ENCODE peak calls at places on chromosomes 12 and 14, in seven cellular contexts. One of them, this sample, is unnamed.

GRCh38 chr12:66036317-66036716 is 94.2 kb downstream of the LLPH start:
- DNase-seq in activated CD4-positive, alpha-beta T cell treated with anti-CD3 and anti-CD28 coated beads for 1 hour: no peak
- DNase-seq in Ammon's horn: no peak
- DNase-seq in tibial nerve: no peak
- DNase-seq in Right ventricle myocardium superior: peak
- DNase-seq in EL: peak
- DNase-seq in AG20443: peak
- DNase-seq in this sample: peak

GRCh38 chr12:12365931-12366431 is 9.1 kb downstream of the BORCS5 start:
- DNase-seq in activated CD4-positive, alpha-beta T cell treated with anti-CD3 and anti-CD28 coated beads for 1 hour: no peak
- DNase-seq in Ammon's horn: peak
- DNase-seq in tibial nerve: no peak
- DNase-seq in Right ventricle myocardium superior: no peak
- DNase-seq in EL: no peak
- DNase-seq in AG20443: no peak
- DNase-seq in this sample: no peak

GRCh38 chr14:101464310-101464983 is 96.8 kb upstream of the DIO3 start:
- DNase-seq in activated CD4-positive, alpha-beta T cell treated with anti-CD3 and anti-CD28 coated beads for 1 hour: no peak
- DNase-seq in Ammon's horn: no peak
- DNase-seq in tibial nerve: no peak
- DNase-seq in Right ventricle myocardium superior: no peak
- DNase-seq in EL: no peak
- DNase-seq in AG20443: no peak
- DNase-seq in this sample: no peak

GRCh38 chr12:84644936-84645335 is 267.7 kb downstream of the SLC6A15 start:
- DNase-seq in activated CD4-positive, alpha-beta T cell treated with anti-CD3 and anti-CD28 coated beads for 1 hour: no peak
- DNase-seq in Ammon's horn: no peak
- DNase-seq in tibial nerve: no peak
- DNase-seq in Right ventricle myocardium superior: no peak
- DNase-seq in EL: no peak
- DNase-seq in AG20443: no peak
- DNase-seq in this sample: no peak

GRCh38 chr12:11785722-11786121 is 136.2 kb downstream of the ETV6 start:
- DNase-seq in activated CD4-positive, alpha-beta T cell treated with anti-CD3 and anti-CD28 coated beads for 1 hour: no peak
- DNase-seq in Ammon's horn: no peak
- DNase-seq in tibial nerve: no peak
- DNase-seq in Right ventricle myocardium superior: no peak
- DNase-seq in EL: no peak
- DNase-seq in AG20443: peak
- DNase-seq in this sample: no peak

GRCh38 chr14:74670726-74671125 is 42.2 kb downstream of the AREL1 start:
- DNase-seq in activated CD4-positive, alpha-beta T cell treated with anti-CD3 and anti-CD28 coated beads for 1 hour: no peak
- DNase-seq in Ammon's horn: no peak
- DNase-seq in tibial nerve: no peak
- DNase-seq in Right ventricle myocardium superior: no peak
- DNase-seq in EL: peak
- DNase-seq in AG20443: peak
- DNase-seq in this sample: peak

GRCh38 chr14:72503696-72504368 is 390.1 kb downstream of the DPF3 start:
- DNase-seq in activated CD4-positive, alpha-beta T cell treated with anti-CD3 and anti-CD28 coated beads for 1 hour: no peak
- DNase-seq in Ammon's horn: no peak
- DNase-seq in tibial nerve: no peak
- DNase-seq in Right ventricle myocardium superior: no peak
- DNase-seq in EL: peak
- DNase-seq in AG20443: no peak
- DNase-seq in this sample: no peak

GRCh38 chr12:16946691-16947090 is 340.7 kb upstream of the LMO3 start:
- DNase-seq in activated CD4-positive, alpha-beta T cell treated with anti-CD3 and anti-CD28 coated beads for 1 hour: no peak
- DNase-seq in Ammon's horn: no peak
- DNase-seq in tibial nerve: no peak
- DNase-seq in Right ventricle myocardium superior: no peak
- DNase-seq in EL: no peak
- DNase-seq in AG20443: no peak
- DNase-seq in this sample: no peak

GRCh38 chr14:64812412-64812811 is 67.3 kb downstream of the SPTB start:
- DNase-seq in activated CD4-positive, alpha-beta T cell treated with anti-CD3 and anti-CD28 coated beads for 1 hour: peak
- DNase-seq in Ammon's horn: no peak
- DNase-seq in tibial nerve: no peak
- DNase-seq in Right ventricle myocardium superior: no peak
- DNase-seq in EL: no peak
- DNase-seq in AG20443: no peak
- DNase-seq in this sample: no peak

GRCh38 chr14:69687963-69688649 is 76.7 kb downstream of the SUSD6 start:
- DNase-seq in activated CD4-positive, alpha-beta T cell treated with anti-CD3 and anti-CD28 coated beads for 1 hour: no peak
- DNase-seq in Ammon's horn: peak
- DNase-seq in tibial nerve: no peak
- DNase-seq in Right ventricle myocardium superior: no peak
- DNase-seq in EL: no peak
- DNase-seq in AG20443: no peak
- DNase-seq in this sample: no peak

GRCh38 chr12:103272949-103273348 is 222.8 kb downstream of the C12orf42 start:
- DNase-seq in activated CD4-positive, alpha-beta T cell treated with anti-CD3 and anti-CD28 coated beads for 1 hour: no peak
- DNase-seq in Ammon's horn: no peak
- DNase-seq in tibial nerve: no peak
- DNase-seq in Right ventricle myocardium superior: no peak
- DNase-seq in EL: peak
- DNase-seq in AG20443: no peak
- DNase-seq in this sample: no peak

GRCh38 chr12:65532744-65533143 is 254.3 kb downstream of the MSRB3 start:
- DNase-seq in activated CD4-positive, alpha-beta T cell treated with anti-CD3 and anti-CD28 coated beads for 1 hour: no peak
- DNase-seq in Ammon's horn: no peak
- DNase-seq in tibial nerve: no peak
- DNase-seq in Right ventricle myocardium superior: no peak
- DNase-seq in EL: peak
- DNase-seq in AG20443: no peak
- DNase-seq in this sample: peak

GRCh38 chr14:104266643-104267575 is 128.5 kb downstream of the KIF26A start:
- DNase-seq in activated CD4-positive, alpha-beta T cell treated with anti-CD3 and anti-CD28 coated beads for 1 hour: peak
- DNase-seq in Ammon's horn: no peak
- DNase-seq in tibial nerve: no peak
- DNase-seq in Right ventricle myocardium superior: no peak
- DNase-seq in EL: no peak
- DNase-seq in AG20443: no peak
- DNase-seq in this sample: no peak

GRCh38 chr12:124296916-124297351 is 2.0 kb downstream of the RFLNA start:
- DNase-seq in activated CD4-positive, alpha-beta T cell treated with anti-CD3 and anti-CD28 coated beads for 1 hour: no peak
- DNase-seq in Ammon's horn: no peak
- DNase-seq in tibial nerve: no peak
- DNase-seq in Right ventricle myocardium superior: peak
- DNase-seq in EL: no peak
- DNase-seq in AG20443: no peak
- DNase-seq in this sample: no peak

GRCh38 chr14:68938515-68939423 is 40.3 kb downstream of the ACTN1 start:
- DNase-seq in activated CD4-positive, alpha-beta T cell treated with anti-CD3 and anti-CD28 coated beads for 1 hour: no peak
- DNase-seq in Ammon's horn: no peak
- DNase-seq in tibial nerve: no peak
- DNase-seq in Right ventricle myocardium superior: no peak
- DNase-seq in EL: no peak
- DNase-seq in AG20443: no peak
- DNase-seq in this sample: no peak

GRCh38 chr14:100329233-100330006 is 6.3 kb downstream of the SLC25A47 start:
- DNase-seq in activated CD4-positive, alpha-beta T cell treated with anti-CD3 and anti-CD28 coated beads for 1 hour: no peak
- DNase-seq in Ammon's horn: no peak
- DNase-seq in tibial nerve: no peak
- DNase-seq in Right ventricle myocardium superior: no peak
- DNase-seq in EL: no peak
- DNase-seq in AG20443: no peak
- DNase-seq in this sample: no peak

GRCh38 chr12:124036117-124037109 is 63.4 kb downstream of the ZNF664 start:
- DNase-seq in activated CD4-positive, alpha-beta T cell treated with anti-CD3 and anti-CD28 coated beads for 1 hour: peak
- DNase-seq in Ammon's horn: peak
- DNase-seq in tibial nerve: peak
- DNase-seq in Right ventricle myocardium superior: no peak
- DNase-seq in EL: peak
- DNase-seq in AG20443: peak
- DNase-seq in this sample: peak

GRCh38 chr14:89681086-89682018 is 264.3 kb upstream of the FOXN3 start:
- DNase-seq in activated CD4-positive, alpha-beta T cell treated with anti-CD3 and anti-CD28 coated beads for 1 hour: peak
- DNase-seq in Ammon's horn: peak
- DNase-seq in tibial nerve: no peak
- DNase-seq in Right ventricle myocardium superior: no peak
- DNase-seq in EL: no peak
- DNase-seq in AG20443: no peak
- DNase-seq in this sample: no peak

GRCh38 chr14:58639842-58640484 is 2.2 kb downstream of the DACT1 start:
- DNase-seq in activated CD4-positive, alpha-beta T cell treated with anti-CD3 and anti-CD28 coated beads for 1 hour: no peak
- DNase-seq in Ammon's horn: peak
- DNase-seq in tibial nerve: peak
- DNase-seq in Right ventricle myocardium superior: no peak
- DNase-seq in EL: peak
- DNase-seq in AG20443: peak
- DNase-seq in this sample: peak

GRCh38 chr12:12587878-12588277 is 23.8 kb upstream of the CREBL2 start:
- DNase-seq in activated CD4-positive, alpha-beta T cell treated with anti-CD3 and anti-CD28 coated beads for 1 hour: no peak
- DNase-seq in Ammon's horn: no peak
- DNase-seq in tibial nerve: no peak
- DNase-seq in Right ventricle myocardium superior: no peak
- DNase-seq in EL: no peak
- DNase-seq in AG20443: no peak
- DNase-seq in this sample: no peak

GRCh38 chr14:79693935-79694334 is 517.4 kb downstream of the DIO2 start:
- DNase-seq in activated CD4-positive, alpha-beta T cell treated with anti-CD3 and anti-CD28 coated beads for 1 hour: no peak
- DNase-seq in Ammon's horn: no peak
- DNase-seq in tibial nerve: no peak
- DNase-seq in Right ventricle myocardium superior: no peak
- DNase-seq in EL: no peak
- DNase-seq in AG20443: no peak
- DNase-seq in this sample: no peak

GRCh38 chr12:2095878-2096277 is 43.1 kb downstream of the CACNA1C start:
- DNase-seq in activated CD4-positive, alpha-beta T cell treated with anti-CD3 and anti-CD28 coated beads for 1 hour: no peak
- DNase-seq in Ammon's horn: no peak
- DNase-seq in tibial nerve: no peak
- DNase-seq in Right ventricle myocardium superior: no peak
- DNase-seq in EL: no peak
- DNase-seq in AG20443: no peak
- DNase-seq in this sample: no peak